ENCODE peak calls at places on chromosomes 13 and 19, in eight cellular contexts. H, N, S, Q, F, P, U and X are unnamed samples.

GRCh38 chr19:51873097-51873496 is 14.7 kb downstream of the ZNF577 start:
- DNase-seq in H (no peak), N (no peak), S (no peak), Q (no peak), F (no peak), P (no peak), U (no peak), X (no peak)

GRCh38 chr13:22696433-22696832 is 484.3 kb upstream of the SGCG start:
- DNase-seq in H (no peak), N (no peak), S (no peak), Q (no peak), F (no peak), P (no peak), U (no peak), X (no peak)

GRCh38 chr19:46659151-46660007 is 1.6 kb downstream of the DACT3 start:
- DNase-seq in H (no peak), N (peak; percentile 64), S (no peak), Q (no peak), F (no peak), P (peak; percentile 85), U (peak; percentile 50), X (peak; percentile 16)

GRCh38 chr19:54325194-54325621 is 12.2 kb upstream of the LILRA5 start:
- DNase-seq in H (peak; percentile 62), N (peak; percentile 60), S (peak; percentile 8), Q (peak; percentile 38), F (peak; percentile 69), P (no peak), U (peak; percentile 56), X (peak; percentile 30)

GRCh38 chr13:48962281-48962680 is 13.4 kb upstream of the FNDC3A start:
- DNase-seq in H (peak; percentile 33), N (no peak), S (peak; percentile 7), Q (no peak), F (no peak), P (no peak), U (peak; percentile 19), X (no peak)

GRCh38 chr13:49444517-49445395 is 682 bp downstream of the SETDB2 start:
- DNase-seq in H (peak; percentile 67), N (no peak), S (peak; percentile 68), Q (peak; percentile 87), F (peak; percentile 86), P (no peak), U (peak; percentile 50), X (peak; percentile 52)

GRCh38 chr19:35987571-35987896 is 7.5 kb upstream of the SDHAF1 start:
- DNase-seq in H (no peak), N (no peak), S (no peak), Q (no peak), F (peak; percentile 12), P (no peak), U (no peak), X (no peak)

GRCh38 chr13:102846261-102847015 is 606 bp downstream of the ERCC5 start:
- DNase-seq in H (peak; percentile 52), N (peak; percentile 5), S (peak; percentile 30), Q (peak; percentile 51), F (peak; percentile 69), P (no peak), U (peak; percentile 49), X (peak; percentile 54)

GRCh38 chr19:47240561-47240960 is 9.6 kb upstream of the BBC3 start:
- DNase-seq in H (no peak), N (no peak), S (no peak), Q (no peak), F (no peak), P (no peak), U (no peak), X (no peak)

GRCh38 chr19:703651-704446 is 4.9 kb upstream of the PALM start:
- DNase-seq in H (peak; percentile 71), N (peak; percentile 33), S (peak; percentile 18), Q (peak; percentile 14), F (peak; percentile 81), P (no peak), U (peak; percentile 68), X (peak; percentile 50)

GRCh38 chr19:18007939-18008673 is at the start of gene ARRDC2:
- DNase-seq in H (peak; percentile 96), N (no peak), S (peak; percentile 87), Q (peak; percentile 88), F (peak; percentile 96), P (peak; percentile 96), U (peak; percentile 95), X (peak; percentile 88)

GRCh38 chr19:6228523-6229215 is 51.1 kb downstream of the MLLT1 start:
- DNase-seq in H (no peak), N (no peak), S (no peak), Q (no peak), F (no peak), P (no peak), U (no peak), X (no peak)

GRCh38 chr19:32336259-32337111 is 8.9 kb upstream of the ZNF507 start:
- DNase-seq in H (peak; percentile 81), N (no peak), S (peak; percentile 59), Q (peak; percentile 64), F (no peak), P (no peak), U (peak; percentile 88), X (peak; percentile 76)
- H3K4me3 ChIP-seq in H (no peak overlapping the region), N (no peak overlapping the region), S (peak overlapping the region; percentile 12), Q (no peak overlapping the region), F (no peak overlapping the region), P (peak overlapping the region; percentile 30), U (no peak overlapping the region), X (peak overlapping the region; percentile 52)

DNA sequence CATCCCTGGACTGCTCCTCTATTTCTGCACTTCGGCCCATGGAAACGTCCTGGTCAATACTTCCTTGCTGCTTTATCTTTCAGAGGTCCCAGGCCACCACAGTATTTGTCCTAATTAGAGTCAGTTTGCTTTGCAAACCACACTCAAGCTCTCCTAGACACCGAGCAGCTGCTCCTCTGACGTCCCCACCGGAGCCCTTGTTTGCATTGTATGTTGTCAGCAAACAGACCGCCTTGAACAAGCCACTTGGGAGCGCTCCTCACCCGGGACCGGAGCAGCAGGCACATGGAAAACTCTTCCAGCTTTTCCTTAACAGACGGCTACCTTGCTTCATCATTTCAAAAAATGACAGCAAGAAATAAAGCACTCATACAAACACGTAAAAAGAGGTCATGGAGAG is 51.5 kb upstream of the GTF3A start:
- DNase-seq in H (no peak), N (no peak), S (peak; percentile 16), Q (no peak), F (no peak), P (no peak), U (peak; percentile 23), X (no peak)
- TF ChIP-seq CTCF in H (no peak), N (no peak), S (no peak), Q (no peak), F (no peak), P (no peak), U (no peak), X (no peak)

GRCh38 chr19:48415395-48415794 is 21.9 kb downstream of the GRIN2D start:
- DNase-seq in H (peak; percentile 68), N (no peak), S (peak; percentile 36), Q (peak; percentile 60), F (peak; percentile 92), P (peak; percentile 82), U (peak; percentile 57), X (peak; percentile 26)

GRCh38 chr19:48415869-48416268 is 22.4 kb downstream of the GRIN2D start:
- DNase-seq in H (no peak), N (no peak), S (no peak), Q (no peak), F (no peak), P (no peak), U (no peak), X (no peak)

GRCh38 chr19:48417436-48417835 is 24.0 kb downstream of the GRIN2D start:
- DNase-seq in H (no peak), N (no peak), S (no peak), Q (no peak), F (no peak), P (no peak), U (no peak), X (no peak)

GRCh38 chr19:48418317-48419064 is 25.0 kb downstream of the GRIN2D start:
- DNase-seq in H (no peak), N (no peak), S (peak; percentile 23), Q (peak; percentile 50), F (no peak), P (no peak), U (peak; percentile 19), X (no peak)

GRCh38 chr19:48413879-48414623 is 20.6 kb downstream of the GRIN2D start:
- DNase-seq in H (no peak), N (no peak), S (peak; percentile 43), Q (no peak), F (no peak), P (no peak), U (no peak), X (peak; percentile 46)
- H3K4me3 ChIP-seq in H (no peak overlapping the region), N (no peak overlapping the region), S (no peak overlapping the region), Q (no peak overlapping the region), F (no peak overlapping the region), P (no peak overlapping the region), U (no peak overlapping the region), X (no peak overlapping the region)

GRCh38 chr13:111269508-111269907 is 50.9 kb upstream of the TEX29 start:
- DNase-seq in H (no peak), N (no peak), S (no peak), Q (no peak), F (no peak), P (no peak), U (no peak), X (no peak)
- TF ChIP-seq CTCF in H (no peak), N (no peak), S (no peak), Q (no peak), F (no peak), P (no peak), U (no peak), X (no peak)

GRCh38 chr13:66962953-66963352 is 267.2 kb downstream of the PCDH9 start:
- DNase-seq in H (no peak), N (no peak), S (no peak), Q (no peak), F (no peak), P (no peak), U (no peak), X (no peak)
- H3K4me3 ChIP-seq in H (no peak overlapping the region), N (no peak overlapping the region), S (no peak overlapping the region), Q (no peak overlapping the region), F (no peak overlapping the region), P (no peak overlapping the region), U (no peak overlapping the region), X (no peak overlapping the region)

DNA sequence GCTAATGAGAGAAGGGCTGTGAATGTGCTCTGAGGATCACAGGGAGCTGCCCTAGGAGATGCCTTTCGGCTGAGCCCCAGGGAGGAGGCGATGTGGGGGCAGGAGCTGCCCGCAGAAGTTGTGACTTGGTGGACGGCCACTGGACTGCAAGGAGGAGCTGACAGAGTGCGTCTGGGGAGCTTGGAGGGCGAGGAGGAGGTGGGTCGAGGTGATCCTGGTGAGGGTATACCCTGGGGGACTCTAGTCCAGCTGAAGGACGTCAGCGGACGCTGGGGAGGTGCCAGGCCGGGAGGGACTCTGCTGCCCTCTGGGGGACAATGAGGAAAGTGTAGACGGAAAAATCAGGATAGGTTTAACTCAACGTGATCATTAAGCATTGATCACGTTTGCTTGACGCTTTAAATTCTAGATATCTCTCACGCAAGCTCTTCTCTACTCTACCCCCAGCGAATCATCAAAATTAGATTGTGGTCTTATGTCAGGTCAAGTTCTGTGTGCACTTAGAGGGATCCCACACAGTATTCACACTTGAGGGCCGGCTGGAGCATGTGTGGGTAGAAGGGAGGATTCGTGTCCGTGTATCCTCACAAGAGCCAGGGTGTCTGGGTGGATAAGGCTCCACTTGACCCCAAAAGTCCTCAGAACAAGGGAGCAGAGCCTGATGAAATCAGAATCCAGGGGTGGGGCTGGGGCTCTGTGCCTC is 3.3 kb upstream of the CEACAM7 start:
- DNase-seq in H (peak; percentile 15), N (peak; percentile 76), S (no peak), Q (peak; percentile 7), F (no peak), P (no peak), U (peak; percentile 12), X (no peak)
- TF ChIP-seq CTCF in H (peak; percentile 66), N (peak; percentile 77), S (peak; percentile 48), Q (peak; percentile 56), F (peak; percentile 76), P (no peak), U (peak; percentile 70), X (peak; percentile 68)

GRCh38 chr19:44647144-44647543 is 3.4 kb downstream of the PVR start:
- DNase-seq in H (no peak), N (no peak), S (no peak), Q (no peak), F (no peak), P (no peak), U (no peak), X (no peak)
- H3K4me3 ChIP-seq in H (no peak overlapping the region), N (no peak overlapping the region), S (no peak overlapping the region), Q (no peak overlapping the region), F (no peak overlapping the region), P (peak overlapping the region; percentile 31), U (no peak overlapping the region), X (no peak overlapping the region)